ENCODE peak calls at places on chromosome 9, in eight cellular contexts. P is HCT116, A is lower lobe of right lung, F is heart right ventricle, I is endothelial cell of umbilical vein, B is endodermal cell, U is GM23338, V is cardiac muscle cell. S is an unnamed sample. For H3K4me1 and H3K27me3, the result is how much of the 10 kb centered on the place peaks cover.

GRCh38 chr9:9846538-9846937 is 766.3 kb downstream of the PTPRD start:
- DNase-seq in P (no peak), A (no peak), F (no peak), I (no peak), B (no peak), U (no peak), V (no peak), S (no peak)

GRCh38 chr9:91347370-91347769 is 14.3 kb downstream of the AUH start:
- DNase-seq in P (no peak), A (no peak), F (no peak), I (no peak), B (no peak), U (no peak), V (no peak), S (no peak)

GRCh38 chr9:87405677-87406544 is 91.8 kb upstream of the DAPK1 start:
- DNase-seq in P (no peak), A (peak), F (no peak), I (no peak), B (no peak), U (no peak), V (peak), S (no peak)

GRCh38 chr9:125979383-125979782 is 232.2 kb downstream of the PBX3 start:
- DNase-seq in P (no peak), A (no peak), F (no peak), I (no peak), B (no peak), U (no peak), V (no peak), S (no peak)

GRCh38 chr9:137436761-137437600 is 4.2 kb downstream of the ENTPD8 start:
- DNase-seq in P (no peak), A (peak), F (no peak), I (no peak), B (no peak), U (no peak), V (no peak), S (no peak)

GRCh38 chr9:97900738-97901565 is 21.3 kb downstream of the TRMO start:
- DNase-seq in P (peak), A (no peak), F (no peak), I (peak), B (peak), U (peak), V (peak), S (peak)

GRCh38 chr9:108980893-108981292 is 32.4 kb downstream of the CTNNAL1 start:
- DNase-seq in P (no peak), A (no peak), F (no peak), I (no peak), B (no peak), U (no peak), V (no peak), S (no peak)

GRCh38 chr9:22030101-22030598 is 21.0 kb upstream of the CDKN2B start:
- DNase-seq in P (no peak), A (no peak), F (no peak), I (peak), B (no peak), U (no peak), V (peak), S (no peak)

GRCh38 chr9:18743976-18744375 is 270.0 kb downstream of the ADAMTSL1 start:
- DNase-seq in P (no peak), A (no peak), F (no peak), I (no peak), B (no peak), U (no peak), V (peak), S (no peak)

GRCh38 chr9:79362100-79363081 is 209.4 kb upstream of the TLE4 start:
- DNase-seq in P (no peak), A (no peak), F (no peak), I (peak), B (peak), U (peak), V (no peak), S (no peak)

GRCh38 chr9:127163409-127163808 is 41.0 kb upstream of the ANGPTL2 start:
- DNase-seq in P (no peak), A (no peak), F (no peak), I (peak), B (peak), U (no peak), V (peak), S (no peak)
- H3K27ac ChIP-seq in P (no peak), A (no peak), F (no peak), I (peak), B (no peak), U (no peak), V (no peak), S (no peak)

GRCh38 chr9:135010363-135010860 is 77.1 kb upstream of the OLFM1 start:
- DNase-seq in P (no peak), A (no peak), F (no peak), I (no peak), B (no peak), U (no peak), V (no peak), S (no peak)
- H3K4me1 ChIP-seq in P (under half), A (under half), F (under half), I (under half), B (under half), U (under half), V (under half), S (under half)

GRCh38 chr9:107951511-107951910 is 461.9 kb upstream of the KLF4 start:
- DNase-seq in P (no peak), A (no peak), F (no peak), I (no peak), B (no peak), U (no peak), V (no peak), S (no peak)
- H3K27me3 ChIP-seq in P (under half), A (under half), F (under half), I (under half), B (under half), U (under half), V (under half), S (under half)

GRCh38 chr9:95112436-95113280 is 204.9 kb downstream of the FANCC start:
- DNase-seq in P (no peak), A (peak), F (no peak), I (no peak), B (no peak), U (no peak), V (no peak), S (no peak)

GRCh38 chr9:95116002-95116819 is 201.3 kb downstream of the FANCC start:
- DNase-seq in P (no peak), A (no peak), F (no peak), I (no peak), B (peak), U (peak), V (no peak), S (no peak)

GRCh38 chr9:95116820-95117204 is 200.7 kb downstream of the FANCC start:
- DNase-seq in P (no peak), A (no peak), F (no peak), I (no peak), B (no peak), U (no peak), V (no peak), S (no peak)

GRCh38 chr9:95111716-95112115 is 205.8 kb downstream of the FANCC start:
- DNase-seq in P (no peak), A (no peak), F (no peak), I (no peak), B (no peak), U (no peak), V (no peak), S (no peak)

DNA sequence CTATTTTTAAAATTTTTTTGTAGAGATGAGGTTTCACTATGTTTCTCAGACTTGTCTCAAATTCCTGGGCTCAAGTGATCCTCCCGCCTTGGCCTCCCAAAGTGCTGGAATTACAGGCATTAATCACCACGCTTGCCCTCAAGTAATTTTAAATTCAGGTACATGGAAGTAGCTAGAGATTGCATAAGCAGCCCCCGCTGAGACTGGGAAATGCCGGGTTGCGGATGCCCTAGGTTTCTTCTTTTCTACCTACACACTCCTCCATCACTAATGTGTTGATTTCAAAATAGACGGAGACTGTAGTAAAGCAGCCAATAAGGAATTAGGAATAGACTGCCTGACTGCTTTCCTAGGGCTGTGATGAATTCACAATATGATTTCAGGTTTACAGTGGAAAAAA is 202.4 kb downstream of the FANCC start:
- DNase-seq in P (no peak), A (peak), F (no peak), I (no peak), B (no peak), U (no peak), V (no peak), S (no peak)
- H3K27ac ChIP-seq in P (no peak), A (no peak), F (no peak), I (no peak), B (no peak), U (no peak), V (no peak), S (no peak)

GRCh38 chr9:131661954-131662621 is 77.8 kb downstream of the RAPGEF1 start:
- DNase-seq in P (no peak), A (no peak), F (no peak), I (peak), B (no peak), U (no peak), V (no peak), S (peak)
- H3K4me1 ChIP-seq in P (under half), A (half or more), F (half or more), I (half or more), B (under half), U (under half), V (under half), S (half or more)